ENCODE peak calls at places on chromosomes 6 and 20, in seven cellular contexts. A, M, P, G, V, T and K are unnamed samples.
A peak's percentile ranks its signal among the peaks of the same experiment; 100 is the strongest.

GRCh38 chr6:18501313-18502013 is 114.3 kb downstream of the RNF144B start:
- DNase-seq in P (peak; percentile 72), A (no peak), V (no peak), G (no peak), T (peak; percentile 5), M (no peak), K (peak; percentile 63)

GRCh38 chr20:35314460-35315198 is 22.4 kb upstream of the FAM83C start:
- DNase-seq in P (no peak), V (no peak), M (no peak), A (no peak), G (no peak), T (no peak), K (no peak)

GRCh38 chr20:24763386-24764026 is 185.6 kb upstream of the CST7 start:
- DNase-seq in G (no peak), T (no peak), M (no peak), V (no peak), A (no peak), P (peak; percentile 16), K (no peak)

GRCh38 chr20:62737971-62738881 is 29.6 kb downstream of the NTSR1 start:
- DNase-seq in P (no peak), T (no peak), M (no peak), G (no peak), V (no peak), A (peak; percentile 45), K (no peak)

GRCh38 chr20:24778585-24779031 is 170.5 kb upstream of the CST7 start:
- DNase-seq in V (no peak), T (no peak), P (no peak), A (peak; percentile 82), M (no peak), G (no peak), K (no peak)

GRCh38 chr6:36914227-36914794 is 28.6 kb downstream of the C6orf89 start:
- DNase-seq in P (no peak), T (peak; percentile 68), A (no peak), G (peak; percentile 91), M (no peak), V (peak; percentile 73), K (no peak)

GRCh38 chr20:59032713-59033059 is 551 bp upstream of the ATP5F1E start:
- DNase-seq in A (no peak), P (no peak), M (no peak), V (peak; percentile 21), G (no peak), T (no peak), K (no peak)

GRCh38 chr20:3805594-3806264 is 9.6 kb downstream of the CDC25B start:
- DNase-seq in V (no peak), M (no peak), A (no peak), P (no peak), T (peak; percentile 72), G (no peak), K (no peak)

GRCh38 chr6:138996524-138996923 is 8.5 kb upstream of the REPS1 start:
- DNase-seq in V (no peak), P (no peak), A (no peak), G (no peak), T (no peak), M (no peak), K (no peak)

GRCh38 chr6:134174790-134175531 is 122.5 kb upstream of the SLC2A12 start:
- DNase-seq in V (peak; percentile 73), P (peak; percentile 94), M (peak; percentile 52), G (peak; percentile 93), T (peak; percentile 85), A (peak; percentile 99), K (peak; percentile 67)

GRCh38 chr6:3286641-3287171 is 28.0 kb downstream of the PSMG4 start:
- DNase-seq in A (peak; percentile 38), M (no peak), P (no peak), G (no peak), T (no peak), V (no peak), K (no peak)

GRCh38 chr20:38798266-38798665 is 7.2 kb upstream of the PPP1R16B start:
- DNase-seq in T (no peak), V (no peak), P (no peak), A (no peak), G (no peak), M (no peak), K (no peak)

GRCh38 chr6:36539814-36540568 is 7.3 kb downstream of the STK38 start:
- DNase-seq in M (no peak), A (no peak), T (no peak), G (no peak), P (no peak), V (no peak), K (no peak)

GRCh38 chr6:27897580-27898206 is 14.5 kb downstream of the OR2B2 start:
- DNase-seq in M (no peak), P (no peak), A (no peak), T (no peak), G (no peak), V (no peak), K (no peak)

GRCh38 chr6:27893836-27894807 is 18.1 kb downstream of the OR2B2 start:
- DNase-seq in T (peak; percentile 90), V (peak; percentile 91), M (peak; percentile 62), G (peak; percentile 85), P (peak; percentile 92), A (peak; percentile 65), K (peak; percentile 87)

GRCh38 chr6:27899543-27899942 is 12.7 kb downstream of the OR2B2 start:
- DNase-seq in T (no peak), V (no peak), G (no peak), A (no peak), P (no peak), M (no peak), K (no peak)

GRCh38 chr6:27894839-27895762 is 17.1 kb downstream of the OR2B2 start:
- DNase-seq in V (peak; percentile 81), G (peak; percentile 57), A (no peak), M (no peak), P (no peak), T (peak; percentile 83), K (peak; percentile 75)

GRCh38 chr6:27896398-27896796 is 15.8 kb downstream of the OR2B2 start:
- DNase-seq in G (no peak), M (no peak), V (no peak), T (no peak), P (no peak), A (no peak), K (no peak)
- H3K27ac ChIP-seq in G (no peak overlapping the region), M (no peak overlapping the region), V (peak overlapping the region; percentile 98), T (peak overlapping the region; percentile 97), P (no peak overlapping the region), A (no peak overlapping the region), K (no peak overlapping the region)

GRCh38 chr6:9499709-9500108 is 915.2 kb downstream of the TFAP2A start:
- DNase-seq in G (no peak), A (no peak), V (no peak), P (no peak), T (no peak), M (no peak), K (no peak)
- H3K27ac ChIP-seq in G (no peak overlapping the region), A (no peak overlapping the region), V (no peak overlapping the region), P (no peak overlapping the region), T (no peak overlapping the region), M (no peak overlapping the region), K (no peak overlapping the region)

GRCh38 chr20:47318027-47318595 is 38.4 kb downstream of the ZMYND8 start:
- DNase-seq in A (no peak), V (no peak), T (peak; percentile 82), P (no peak), G (peak; percentile 58), M (no peak), K (no peak)

GRCh38 chr20:47317127-47317895 is 39.2 kb downstream of the ZMYND8 start:
- DNase-seq in A (no peak), P (peak; percentile 95), G (peak; percentile 77), M (peak; percentile 82), V (peak; percentile 87), T (peak; percentile 82), K (peak; percentile 88)

GRCh38 chr20:47316776-47317126 is 39.7 kb downstream of the ZMYND8 start:
- DNase-seq in M (no peak), P (no peak), A (peak; percentile 37), V (no peak), T (no peak), G (no peak), K (no peak)

GRCh38 chr20:47314647-47315338 is 41.7 kb downstream of the ZMYND8 start:
- DNase-seq in V (no peak), A (no peak), T (no peak), G (no peak), M (no peak), P (no peak), K (no peak)

GRCh38 chr20:47315339-47315662 is 41.2 kb downstream of the ZMYND8 start:
- DNase-seq in P (no peak), A (peak; percentile 5), V (no peak), M (no peak), G (no peak), T (peak; percentile 54), K (no peak)
- H3K27ac ChIP-seq in P (peak overlapping the region; percentile 94), A (peak overlapping the region; percentile 93), V (peak overlapping the region; percentile 92), M (peak overlapping the region; percentile 98), G (peak overlapping the region; percentile 97), T (peak overlapping the region; percentile 94), K (peak overlapping the region; percentile 98)

DNA sequence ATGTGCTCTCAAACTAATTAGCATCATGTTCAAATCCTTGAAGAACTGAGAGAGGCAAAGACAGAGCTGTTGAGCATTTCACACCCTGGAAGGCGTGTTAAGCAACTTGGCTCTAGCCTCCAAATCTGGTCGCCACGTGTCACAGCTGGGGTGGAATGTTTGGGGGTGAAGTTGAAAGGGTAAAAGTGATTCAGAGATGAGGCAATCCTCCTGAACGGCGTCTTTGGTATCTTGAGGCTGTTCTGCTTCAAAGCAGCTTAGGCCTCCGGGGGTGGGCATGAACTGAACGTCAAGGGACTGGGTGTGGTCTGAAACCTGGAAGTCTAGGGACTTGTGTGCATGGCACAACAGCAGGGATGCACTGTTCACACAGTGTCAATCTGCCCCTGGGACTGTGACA is 62.3 kb downstream of the TRAM2 start:
- DNase-seq in V (peak; percentile 51), M (no peak), G (no peak), T (peak; percentile 55), P (peak; percentile 87), A (no peak), K (peak; percentile 48)
- H3K27ac ChIP-seq in V (no peak overlapping the region), M (peak overlapping the region; percentile 93), G (no peak overlapping the region), T (peak overlapping the region; percentile 94), P (peak overlapping the region; percentile 84), A (no peak overlapping the region), K (peak overlapping the region; percentile 89)

GRCh38 chr20:45052698-45053440 is 48.1 kb downstream of the KCNS1 start:
- DNase-seq in V (no peak), P (no peak), G (no peak), T (no peak), M (no peak), A (no peak), K (no peak)
- H3K27ac ChIP-seq in V (no peak overlapping the region), P (peak overlapping the region; percentile 50), G (no peak overlapping the region), T (no peak overlapping the region), M (peak overlapping the region; percentile 3), A (no peak overlapping the region), K (peak overlapping the region; percentile 11)

DNA sequence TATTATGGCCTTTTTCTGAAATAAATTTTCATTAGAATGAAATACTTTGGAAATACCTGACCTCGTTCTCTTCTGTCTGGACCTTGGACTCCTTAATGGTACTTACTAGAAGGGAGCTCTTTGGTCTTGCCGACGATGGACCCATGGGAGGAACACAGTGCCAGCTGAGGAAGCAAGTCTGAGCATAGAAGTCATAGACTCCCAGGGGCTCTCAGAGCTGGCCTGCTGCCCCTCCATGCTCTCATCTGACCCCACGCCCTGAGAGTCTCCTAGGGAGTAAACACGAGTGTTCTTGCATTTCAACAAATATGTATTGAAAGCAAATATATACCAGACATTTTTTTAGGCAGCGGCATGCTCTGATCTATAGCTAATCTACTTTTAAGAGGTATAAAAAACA is 87.8 kb downstream of the PLEKHG1 start:
- DNase-seq in P (peak; percentile 74), A (no peak), T (no peak), M (no peak), V (no peak), G (no peak), K (no peak)
- H3K27ac ChIP-seq in P (peak overlapping the region; percentile 42), A (no peak overlapping the region), T (no peak overlapping the region), M (peak overlapping the region; percentile 22), V (no peak overlapping the region), G (no peak overlapping the region), K (no peak overlapping the region)

GRCh38 chr6:154653853-154654252 is 79.4 kb upstream of the SCAF8 start:
- DNase-seq in A (no peak), V (no peak), M (peak; percentile 19), P (peak; percentile 62), T (peak; percentile 62), G (peak; percentile 1), K (no peak)
- H3K27ac ChIP-seq in A (peak overlapping the region; percentile 61), V (no peak overlapping the region), M (no peak overlapping the region), P (no peak overlapping the region), T (no peak overlapping the region), G (no peak overlapping the region), K (peak overlapping the region; percentile 32)